ENCODE peak calls at places on chromosomes 12 and 14, in six cellular contexts. E, P, J, S, F and T are unnamed samples.

GRCh38 chr12:50924439-50925341 is 27.7 kb upstream of the HIGD1C start:
- DNase-seq in J (peak; percentile 72), S (peak; percentile 83), F (peak; percentile 95), E (peak; percentile 92), P (peak; percentile 96), T (no peak)

GRCh38 chr12:132141976-132142678 is 2.0 kb downstream of the DDX51 start:
- DNase-seq in F (no peak), E (no peak), S (peak; percentile 64), J (no peak), P (no peak), T (no peak)

GRCh38 chr12:40819427-40820108 is 127.3 kb downstream of the CNTN1 start:
- DNase-seq in E (no peak), S (no peak), J (no peak), F (no peak), P (no peak), T (peak; percentile 41)

GRCh38 chr14:81272322-81272721 is 51.6 kb upstream of the GTF2A1 start:
- DNase-seq in F (no peak), J (no peak), E (no peak), P (no peak), S (no peak), T (no peak)

GRCh38 chr14:72154645-72155378 is 222.6 kb downstream of the RGS6 start:
- DNase-seq in J (no peak), F (no peak), S (no peak), E (no peak), P (peak; percentile 49), T (no peak)

GRCh38 chr12:76558684-76559276 is 791 bp downstream of the OSBPL8 start:
- DNase-seq in S (peak; percentile 82), F (peak; percentile 78), P (peak; percentile 45), E (peak; percentile 74), J (peak; percentile 37), T (no peak)

GRCh38 chr12:66692170-66692569 is 13.3 kb upstream of the GRIP1 start:
- DNase-seq in F (no peak), E (no peak), S (no peak), J (no peak), P (no peak), T (no peak)

GRCh38 chr12:12017798-12018197 is 52.9 kb upstream of the BCL2L14 start:
- DNase-seq in J (no peak), P (no peak), F (peak; percentile 41), E (no peak), S (no peak), T (no peak)

GRCh38 chr12:75944097-75944904 is 87.3 kb downstream of the PHLDA1 start:
- DNase-seq in J (peak; percentile 43), E (no peak), F (no peak), P (no peak), S (no peak), T (peak; percentile 63)

GRCh38 chr14:33848706-33849454 is 102.0 kb downstream of the EGLN3 start:
- DNase-seq in J (peak; percentile 77), E (peak; percentile 78), F (no peak), P (peak; percentile 48), S (no peak), T (peak; percentile 85)

GRCh38 chr14:24362241-24362960 is 5.6 kb upstream of the NFATC4 start:
- DNase-seq in F (no peak), P (no peak), S (no peak), J (no peak), E (no peak), T (no peak)

GRCh38 chr14:69045857-69046351 is 66.8 kb upstream of the ACTN1 start:
- DNase-seq in S (no peak), F (no peak), P (no peak), E (no peak), J (no peak), T (no peak)

GRCh38 chr12:100404769-100405407 is 48.0 kb downstream of the SLC17A8 start:
- DNase-seq in E (peak; percentile 26), P (no peak), F (no peak), J (peak; percentile 23), S (no peak), T (peak; percentile 83)

GRCh38 chr12:88597361-88597760 is 17.1 kb upstream of the KITLG start:
- DNase-seq in E (no peak), S (no peak), P (no peak), J (no peak), F (no peak), T (no peak)

GRCh38 chr14:49306152-49306751 is 279.9 kb downstream of the RPS29 start:
- DNase-seq in F (no peak), P (no peak), S (no peak), J (no peak), E (no peak), T (peak; percentile 16)

GRCh38 chr12:28517101-28517500 is 326.8 kb downstream of the CCDC91 start:
- DNase-seq in S (no peak), P (no peak), J (no peak), E (no peak), F (no peak), T (no peak)

GRCh38 chr14:23430016-23430732 is 5.3 kb downstream of the MYH7 start:
- DNase-seq in E (no peak), S (peak; percentile 22), F (peak; percentile 31), J (no peak), P (peak; percentile 9), T (no peak)

GRCh38 chr12:109621271-109621671 is 47.7 kb downstream of the MVK start:
- DNase-seq in S (no peak), J (no peak), E (no peak), P (no peak), F (no peak), T (no peak)

GRCh38 chr14:68824517-68825347 is 31.9 kb upstream of the ZFP36L1 start:
- DNase-seq in E (peak; percentile 87), P (peak; percentile 79), J (peak; percentile 85), F (peak; percentile 88), S (peak; percentile 93), T (peak; percentile 90)

GRCh38 chr12:18158774-18159557 is 69.0 kb upstream of the RERGL start:
- DNase-seq in F (no peak), J (peak; percentile 27), E (no peak), S (no peak), P (no peak), T (peak; percentile 39)

GRCh38 chr14:84874436-84874835 is 655.5 kb upstream of the FLRT2 start:
- DNase-seq in S (no peak), P (no peak), E (no peak), J (no peak), F (no peak), T (no peak)

GRCh38 chr12:68222336-68222735 is 3.3 kb downstream of the IL26 start:
- DNase-seq in F (no peak), E (no peak), S (no peak), J (no peak), P (no peak), T (no peak)

GRCh38 chr14:65412881-65413738 is 580 bp downstream of the FUT8 start:
- DNase-seq in P (no peak), J (no peak), E (peak; percentile 77), S (peak; percentile 90), F (peak; percentile 82), T (no peak)

GRCh38 chr12:103547929-103548328 is 39.1 kb upstream of the STAB2 start:
- DNase-seq in F (no peak), S (no peak), J (no peak), E (no peak), P (no peak), T (no peak)

GRCh38 chr14:93332032-93332852 is 594 bp downstream of the BTBD7 start:
- DNase-seq in P (peak; percentile 33), S (peak; percentile 87), J (peak; percentile 72), E (peak; percentile 73), F (peak; percentile 73), T (no peak)

GRCh38 chr14:77124345-77125274 is 17.0 kb downstream of the ZDHHC22 start:
- DNase-seq in S (peak; percentile 74), J (peak; percentile 81), P (peak; percentile 46), F (peak; percentile 64), E (peak; percentile 67), T (no peak)

GRCh38 chr14:100693877-100694578 is 32.7 kb upstream of the DLK1 start:
- DNase-seq in F (no peak), E (no peak), S (no peak), J (no peak), P (no peak), T (no peak)

GRCh38 chr14:100690672-100691071 is 36.0 kb upstream of the DLK1 start:
- DNase-seq in P (no peak), E (no peak), S (no peak), J (no peak), F (no peak), T (no peak)

GRCh38 chr14:100692859-100693558 is 33.7 kb upstream of the DLK1 start:
- DNase-seq in F (no peak), P (no peak), E (no peak), J (peak; percentile 49), S (peak; percentile 77), T (no peak)

GRCh38 chr14:100691395-100692025 is 35.2 kb upstream of the DLK1 start:
- DNase-seq in P (no peak), E (no peak), S (no peak), F (no peak), J (no peak), T (no peak)

GRCh38 chr14:100692256-100692655 is 34.4 kb upstream of the DLK1 start:
- DNase-seq in P (no peak), E (no peak), S (no peak), J (no peak), F (no peak), T (no peak)
- H3K4me1 ChIP-seq in P (no peaks in the 10 kb centered on the region), E (no peaks in the 10 kb centered on the region), S (no peaks in the 10 kb centered on the region), J (peaks cover 16% of the 10 kb centered on the region), F (peaks cover 31% of the 10 kb centered on the region), T (peaks cover 2% of the 10 kb centered on the region)

DNA sequence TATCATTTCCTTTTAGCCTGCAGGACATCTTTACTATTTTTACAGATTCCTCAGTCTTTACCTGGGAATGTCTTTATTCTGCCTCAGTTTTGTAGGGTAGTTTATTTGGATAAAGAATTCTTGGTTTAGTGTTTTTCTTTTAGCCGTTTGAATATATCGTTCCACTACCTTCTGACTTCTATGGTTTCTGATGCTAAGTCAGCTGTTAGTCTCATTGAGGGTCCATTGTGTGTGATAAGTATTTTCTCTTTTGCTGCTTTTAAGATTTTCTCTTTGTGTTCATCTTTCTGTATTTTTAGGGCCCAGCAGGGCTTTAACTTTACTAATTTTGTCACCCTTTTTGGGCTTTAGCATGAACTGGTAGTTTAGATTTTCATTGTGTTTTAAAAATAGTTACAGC is 113.5 kb downstream of the MNAT1 start:
- DNase-seq in P (no peak), S (no peak), J (no peak), E (no peak), F (no peak), T (no peak)
- H3K36me3 ChIP-seq in P (no peaks in the 10 kb centered on the region), S (no peaks in the 10 kb centered on the region), J (peaks cover 20% of the 10 kb centered on the region), E (no peaks in the 10 kb centered on the region), F (peaks cover 10% of the 10 kb centered on the region), T (no peaks in the 10 kb centered on the region)

GRCh38 chr12:93592641-93593396 is 20.3 kb downstream of the SOCS2 start:
- DNase-seq in S (no peak), J (no peak), F (no peak), P (no peak), E (no peak), T (no peak)
- H3K4me1 ChIP-seq in S (peaks cover 17% of the 10 kb centered on the region), J (no peaks in the 10 kb centered on the region), F (peaks cover 14% of the 10 kb centered on the region), P (no peaks in the 10 kb centered on the region), E (peaks cover 14% of the 10 kb centered on the region), T (no peaks in the 10 kb centered on the region)

DNA sequence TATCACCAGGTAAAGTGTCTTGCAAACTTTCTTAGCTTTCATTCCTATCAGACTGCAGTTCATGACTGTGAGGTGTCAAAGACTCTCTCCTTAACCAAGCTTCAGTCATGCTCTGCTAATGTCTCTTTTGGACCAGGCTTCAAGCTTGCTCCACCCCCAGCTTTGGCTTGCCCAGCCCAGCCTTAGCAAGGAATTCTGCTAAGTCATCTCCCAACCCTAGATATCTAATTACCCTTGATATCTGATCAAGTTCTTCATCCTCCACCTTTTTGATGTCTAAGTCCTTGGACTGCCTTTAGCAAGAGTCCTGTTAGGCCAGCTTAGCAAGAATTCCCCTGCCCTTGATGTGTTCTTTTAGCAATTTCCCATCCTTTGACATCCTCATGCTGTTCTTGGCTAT is 108.9 kb upstream of the FGD4 start:
- DNase-seq in P (no peak), E (no peak), J (peak; percentile 80), F (no peak), S (no peak), T (no peak)
- H3K36me3 ChIP-seq in P (no peaks in the 10 kb centered on the region), E (no peaks in the 10 kb centered on the region), J (no peaks in the 10 kb centered on the region), F (no peaks in the 10 kb centered on the region), S (no peaks in the 10 kb centered on the region), T (no peaks in the 10 kb centered on the region)